ENCODE peak calls at places on chromosomes 1 and 21, in six cellular contexts. One of them, this sample, is unnamed.

GRCh38 chr1:153248480-153248879 is 11.0 kb upstream of the LORICRIN start:
- DNase-seq in bronchial epithelial cell: no peak
- DNase-seq in left ventricle myocardium superior: no peak
- DNase-seq in Caki2: no peak
- DNase-seq in thyroid gland: no peak
- DNase-seq in M059J: no peak
- DNase-seq in this sample: no peak

GRCh38 chr21:32771134-32771523 is 426 bp downstream of the PAXBP1 start:
- DNase-seq in left ventricle myocardium superior: peak
- DNase-seq in bronchial epithelial cell: peak
- DNase-seq in M059J: peak
- DNase-seq in Caki2: no peak
- DNase-seq in thyroid gland: peak
- DNase-seq in this sample: peak

GRCh38 chr1:185260611-185261010 is 56.4 kb downstream of the IVNS1ABP start:
- DNase-seq in bronchial epithelial cell: peak
- DNase-seq in left ventricle myocardium superior: no peak
- DNase-seq in thyroid gland: no peak
- DNase-seq in M059J: no peak
- DNase-seq in Caki2: no peak
- DNase-seq in this sample: no peak

GRCh38 chr1:211132681-211133392 is 1.1 kb downstream of the KCNH1 start:
- DNase-seq in left ventricle myocardium superior: no peak
- DNase-seq in M059J: no peak
- DNase-seq in Caki2: peak
- DNase-seq in thyroid gland: no peak
- DNase-seq in bronchial epithelial cell: no peak
- DNase-seq in this sample: no peak

GRCh38 chr1:150516616-150517015 is 1.1 kb downstream of the FALEC start:
- DNase-seq in M059J: peak
- DNase-seq in left ventricle myocardium superior: no peak
- DNase-seq in Caki2: peak
- DNase-seq in bronchial epithelial cell: peak
- DNase-seq in thyroid gland: no peak
- DNase-seq in this sample: peak

GRCh38 chr1:29254346-29254745 is 18.0 kb downstream of the PTPRU start:
- DNase-seq in M059J: no peak
- DNase-seq in bronchial epithelial cell: peak
- DNase-seq in left ventricle myocardium superior: no peak
- DNase-seq in Caki2: no peak
- DNase-seq in thyroid gland: no peak
- DNase-seq in this sample: peak

GRCh38 chr1:162056043-162056442 is 13.4 kb upstream of the NOS1AP start:
- DNase-seq in Caki2: peak
- DNase-seq in bronchial epithelial cell: peak
- DNase-seq in left ventricle myocardium superior: peak
- DNase-seq in M059J: peak
- DNase-seq in thyroid gland: peak
- DNase-seq in this sample: peak

GRCh38 chr21:15076730-15077129 is 11.9 kb upstream of the NRIP1 start:
- DNase-seq in thyroid gland: no peak
- DNase-seq in left ventricle myocardium superior: no peak
- DNase-seq in M059J: no peak
- DNase-seq in Caki2: no peak
- DNase-seq in bronchial epithelial cell: no peak
- DNase-seq in this sample: no peak

GRCh38 chr1:40802078-40803075 is 18.8 kb downstream of the KCNQ4 start:
- DNase-seq in left ventricle myocardium superior: peak
- DNase-seq in M059J: peak
- DNase-seq in thyroid gland: peak
- DNase-seq in Caki2: peak
- DNase-seq in bronchial epithelial cell: peak
- DNase-seq in this sample: peak

GRCh38 chr1:184380468-184380867 is 6.4 kb upstream of the C1orf21 start:
- DNase-seq in Caki2: no peak
- DNase-seq in thyroid gland: no peak
- DNase-seq in bronchial epithelial cell: no peak
- DNase-seq in left ventricle myocardium superior: no peak
- DNase-seq in M059J: no peak
- DNase-seq in this sample: no peak

GRCh38 chr1:162117039-162117816 is 47.7 kb downstream of the NOS1AP start:
- DNase-seq in left ventricle myocardium superior: no peak
- DNase-seq in Caki2: no peak
- DNase-seq in thyroid gland: no peak
- DNase-seq in bronchial epithelial cell: no peak
- DNase-seq in M059J: no peak
- DNase-seq in this sample: no peak

GRCh38 chr1:210598135-210598652 is 269.5 kb downstream of the HHAT start:
- DNase-seq in bronchial epithelial cell: peak
- DNase-seq in thyroid gland: peak
- DNase-seq in Caki2: peak
- DNase-seq in left ventricle myocardium superior: peak
- DNase-seq in M059J: peak
- DNase-seq in this sample: peak

GRCh38 chr1:230639714-230640209 is 2.5 kb upstream of the COG2 start:
- DNase-seq in bronchial epithelial cell: no peak
- DNase-seq in Caki2: no peak
- DNase-seq in left ventricle myocardium superior: no peak
- DNase-seq in M059J: no peak
- DNase-seq in thyroid gland: no peak
- DNase-seq in this sample: no peak

GRCh38 chr1:23216771-23217420 is 406 bp downstream of the HTR1D start:
- DNase-seq in M059J: no peak
- DNase-seq in Caki2: peak
- DNase-seq in bronchial epithelial cell: no peak
- DNase-seq in left ventricle myocardium superior: peak
- DNase-seq in thyroid gland: peak
- DNase-seq in this sample: no peak

GRCh38 chr21:41133896-41134522 is 34.0 kb upstream of the BACE2 start:
- DNase-seq in left ventricle myocardium superior: no peak
- DNase-seq in M059J: peak
- DNase-seq in Caki2: peak
- DNase-seq in bronchial epithelial cell: peak
- DNase-seq in thyroid gland: no peak
- DNase-seq in this sample: peak

GRCh38 chr1:40243371-40243770 is 4.4 kb upstream of the TMCO2 start:
- DNase-seq in thyroid gland: no peak
- DNase-seq in M059J: peak
- DNase-seq in bronchial epithelial cell: no peak
- DNase-seq in Caki2: no peak
- DNase-seq in left ventricle myocardium superior: no peak
- DNase-seq in this sample: no peak

GRCh38 chr1:41724248-41724647 is 194.5 kb downstream of the HIVEP3 start:
- DNase-seq in Caki2: no peak
- DNase-seq in left ventricle myocardium superior: no peak
- DNase-seq in thyroid gland: no peak
- DNase-seq in M059J: no peak
- DNase-seq in bronchial epithelial cell: no peak
- DNase-seq in this sample: peak

GRCh38 chr1:155970531-155971167 is 7.7 kb downstream of the ARHGEF2 start:
- DNase-seq in M059J: peak
- DNase-seq in thyroid gland: peak
- DNase-seq in Caki2: no peak
- DNase-seq in bronchial epithelial cell: no peak
- DNase-seq in left ventricle myocardium superior: peak
- DNase-seq in this sample: peak

GRCh38 chr1:59672851-59673574 is 141.7 kb upstream of the HOOK1 start:
- DNase-seq in bronchial epithelial cell: peak
- DNase-seq in thyroid gland: no peak
- DNase-seq in M059J: peak
- DNase-seq in left ventricle myocardium superior: no peak
- DNase-seq in Caki2: peak
- DNase-seq in this sample: peak